ENCODE peak calls at places on chromosomes 5 and 9, in ten cellular contexts. M is RWPE2; R is Panc1; T is fibroblast of lung; Q is CD4-positive, alpha-beta T cell; I is cardiac fibroblast; H is upper lobe of right lung; F is astrocyte of the spinal cord; K is ovary; P is right atrium auricular region. G is an unnamed sample.

GRCh38 chr9:111805841-111806241 is 11.1 kb upstream of the SHOC1 start:
- DNase-seq in M (no peak), R (peak), T (peak), Q (no peak), I (peak), H (no peak), F (peak), K (no peak), P (no peak), G (peak)

GRCh38 chr9:117400131-117400530 is 14.7 kb downstream of the ASTN2 start:
- DNase-seq in M (no peak), R (no peak), T (no peak), Q (no peak), I (no peak), H (no peak), F (no peak), K (no peak), P (no peak), G (no peak)

GRCh38 chr5:87195616-87196015 is 72.1 kb upstream of the RASA1 start:
- DNase-seq in M (no peak), R (no peak), T (peak), Q (no peak), I (peak), H (no peak), F (peak), K (no peak), P (no peak), G (peak)

GRCh38 chr5:37111426-37112382 is 137.5 kb downstream of the CPLANE1 start:
- DNase-seq in M (no peak), R (no peak), T (peak), Q (no peak), I (no peak), H (no peak), F (no peak), K (no peak), P (no peak), G (no peak)

GRCh38 chr9:127417130-127418036 is 6.8 kb upstream of the ZNF79 start:
- DNase-seq in M (no peak), R (no peak), T (peak), Q (no peak), I (no peak), H (no peak), F (peak), K (no peak), P (no peak), G (peak)

GRCh38 chr5:181152406-181152805 is 5.0 kb downstream of the OR2V2 start:
- DNase-seq in M (no peak), R (no peak), T (peak), Q (no peak), I (peak), H (no peak), F (no peak), K (no peak), P (no peak), G (no peak)

GRCh38 chr9:91162784-91163440 is 198.8 kb downstream of the AUH start:
- DNase-seq in M (no peak), R (no peak), T (peak), Q (peak), I (no peak), H (peak), F (no peak), K (no peak), P (peak), G (no peak)

GRCh38 chr9:18331808-18332209 is 142.1 kb upstream of the ADAMTSL1 start:
- DNase-seq in M (no peak), R (no peak), T (peak), Q (no peak), I (no peak), H (no peak), F (peak), K (no peak), P (no peak), G (peak)

GRCh38 chr9:4984171-4984570 is 901 bp upstream of the JAK2 start:
- DNase-seq in M (no peak), R (no peak), T (no peak), Q (no peak), I (no peak), H (no peak), F (no peak), K (no peak), P (no peak), G (no peak)

GRCh38 chr9:16321461-16322119 is 548.9 kb downstream of the BNC2 start:
- DNase-seq in M (no peak), R (no peak), T (peak), Q (no peak), I (peak), H (no peak), F (peak), K (no peak), P (no peak), G (peak)

GRCh38 chr9:35909687-35910612 is 660 bp downstream of the SPAAR start:
- DNase-seq in M (no peak), R (no peak), T (no peak), Q (no peak), I (peak), H (no peak), F (no peak), K (no peak), P (peak), G (no peak)

GRCh38 chr5:124481419-124481818 is 265.0 kb downstream of the ZNF608 start:
- DNase-seq in M (no peak), R (no peak), T (no peak), Q (no peak), I (no peak), H (no peak), F (no peak), K (no peak), P (no peak), G (no peak)

GRCh38 chr9:98263482-98264357 is 8.3 kb upstream of the TBC1D2 start:
- DNase-seq in M (no peak), R (peak), T (peak), Q (peak), I (peak), H (peak), F (peak), K (peak), P (peak), G (peak)

GRCh38 chr5:7218146-7218545 is 177.8 kb upstream of the ADCY2 start:
- DNase-seq in M (no peak), R (no peak), T (no peak), Q (no peak), I (no peak), H (no peak), F (no peak), K (no peak), P (no peak), G (no peak)

GRCh38 chr5:128038641-128039040 is 44.9 kb upstream of the SLC12A2 start:
- DNase-seq in M (no peak), R (no peak), T (peak), Q (no peak), I (peak), H (no peak), F (peak), K (no peak), P (no peak), G (peak)

GRCh38 chr9:37575921-37576721 is at the start of gene FBXO10:
- DNase-seq in M (peak), R (no peak), T (peak), Q (peak), I (peak), H (peak), F (peak), K (peak), P (peak), G (peak)

DNA sequence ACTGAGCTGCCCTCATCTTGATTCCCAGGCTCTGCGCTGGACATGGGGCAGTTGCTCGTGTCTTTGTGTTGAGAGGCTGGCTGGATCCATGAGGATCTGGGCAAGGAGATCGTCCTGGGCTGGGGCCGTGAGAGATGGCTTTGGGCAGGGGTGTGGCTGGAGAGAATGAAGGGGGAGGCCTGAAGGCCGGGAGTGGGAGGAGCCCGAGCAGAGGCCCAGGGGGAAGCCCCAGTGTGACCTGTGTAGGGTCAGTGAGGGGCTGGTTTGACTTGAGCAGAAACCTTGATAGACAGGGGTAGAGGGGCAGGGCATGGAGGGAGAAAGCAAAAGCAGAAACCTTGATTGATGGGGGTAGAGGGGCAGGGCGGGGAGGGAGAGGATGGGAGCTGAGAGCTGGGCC is 54.4 kb upstream of the ASS1 start:
- DNase-seq in M (no peak), R (no peak), T (no peak), Q (no peak), I (no peak), H (no peak), F (no peak), K (no peak), P (no peak), G (no peak)
- TF ChIP-seq CTCF in M (no peak), R (no peak), T (no peak), Q (no peak), I (no peak), H (no peak), F (no peak), K (no peak), P (no peak), G (no peak)

DNA sequence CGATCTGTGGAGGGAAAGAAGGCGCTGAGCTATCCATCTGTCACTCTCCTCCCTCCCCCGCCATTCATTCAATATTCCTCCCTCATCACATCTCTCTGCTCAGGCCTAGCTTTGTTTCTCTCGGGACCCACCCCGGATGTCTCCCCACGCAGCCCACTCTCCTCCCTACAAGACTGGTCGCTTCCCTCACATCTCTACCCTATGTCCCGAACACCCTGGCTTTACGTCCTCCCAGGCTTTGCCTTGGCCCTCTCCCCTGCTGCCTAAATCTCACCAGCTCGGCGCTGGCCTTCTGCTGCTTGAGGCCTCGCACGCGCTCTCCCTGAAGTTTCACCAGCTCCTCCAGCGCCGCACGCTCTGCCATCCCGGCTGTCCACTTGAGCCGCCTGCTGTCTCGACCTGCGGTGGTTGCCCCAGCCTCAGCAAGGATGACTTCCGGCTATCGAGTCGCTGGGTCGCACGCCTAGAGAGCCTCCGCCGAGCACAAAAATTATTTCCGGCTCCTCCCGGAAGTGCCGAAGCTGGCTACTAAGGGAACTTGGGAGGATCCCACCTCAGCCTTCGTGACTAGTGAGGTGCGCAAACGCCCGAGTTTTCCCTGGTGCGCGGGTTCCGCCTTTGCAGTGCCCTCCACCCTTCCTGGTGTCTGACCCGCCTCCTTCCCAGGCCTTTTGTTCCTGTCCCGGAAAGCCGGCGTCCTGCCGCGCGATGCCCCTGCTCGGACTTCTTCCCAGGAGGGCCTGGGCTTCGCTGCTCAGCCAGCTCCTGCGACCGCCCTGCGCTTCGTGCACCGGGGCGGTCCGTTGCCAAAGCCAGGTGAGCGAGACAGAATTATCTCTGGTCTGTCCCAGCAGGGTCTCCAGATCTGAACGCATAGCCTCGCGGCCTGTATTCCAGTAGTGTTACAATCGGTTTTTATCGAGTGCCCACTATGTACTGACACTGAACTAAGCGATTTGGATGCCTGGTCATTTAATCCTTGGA is at the start of the genes HARS1 and HARS2:
- DNase-seq in M (peak), R (peak), T (peak), Q (peak), I (peak), H (peak), F (peak), K (peak), P (peak), G (peak)
- TF ChIP-seq CTCF in M (no peak), R (no peak), T (no peak), Q (no peak), I (no peak), H (no peak), F (no peak), K (no peak), P (no peak), G (peak)

GRCh38 chr5:42960472-42960871 is 79.6 kb downstream of the ANXA2R start:
- DNase-seq in M (no peak), R (no peak), T (no peak), Q (no peak), I (no peak), H (no peak), F (no peak), K (no peak), P (no peak), G (no peak)

GRCh38 chr5:42963412-42963811 is 76.7 kb downstream of the ANXA2R start:
- DNase-seq in M (no peak), R (no peak), T (no peak), Q (no peak), I (no peak), H (no peak), F (no peak), K (no peak), P (no peak), G (no peak)

GRCh38 chr5:42965934-42966333 is 74.2 kb downstream of the ANXA2R start:
- DNase-seq in M (no peak), R (no peak), T (no peak), Q (no peak), I (no peak), H (no peak), F (no peak), K (no peak), P (no peak), G (no peak)

GRCh38 chr5:42962139-42962538 is 78.0 kb downstream of the ANXA2R start:
- DNase-seq in M (no peak), R (no peak), T (no peak), Q (no peak), I (no peak), H (no peak), F (no peak), K (no peak), P (no peak), G (no peak)
- TF ChIP-seq CTCF in M (no peak), R (no peak), T (no peak), Q (no peak), I (no peak), H (no peak), F (no peak), K (no peak), P (no peak), G (no peak)

DNA sequence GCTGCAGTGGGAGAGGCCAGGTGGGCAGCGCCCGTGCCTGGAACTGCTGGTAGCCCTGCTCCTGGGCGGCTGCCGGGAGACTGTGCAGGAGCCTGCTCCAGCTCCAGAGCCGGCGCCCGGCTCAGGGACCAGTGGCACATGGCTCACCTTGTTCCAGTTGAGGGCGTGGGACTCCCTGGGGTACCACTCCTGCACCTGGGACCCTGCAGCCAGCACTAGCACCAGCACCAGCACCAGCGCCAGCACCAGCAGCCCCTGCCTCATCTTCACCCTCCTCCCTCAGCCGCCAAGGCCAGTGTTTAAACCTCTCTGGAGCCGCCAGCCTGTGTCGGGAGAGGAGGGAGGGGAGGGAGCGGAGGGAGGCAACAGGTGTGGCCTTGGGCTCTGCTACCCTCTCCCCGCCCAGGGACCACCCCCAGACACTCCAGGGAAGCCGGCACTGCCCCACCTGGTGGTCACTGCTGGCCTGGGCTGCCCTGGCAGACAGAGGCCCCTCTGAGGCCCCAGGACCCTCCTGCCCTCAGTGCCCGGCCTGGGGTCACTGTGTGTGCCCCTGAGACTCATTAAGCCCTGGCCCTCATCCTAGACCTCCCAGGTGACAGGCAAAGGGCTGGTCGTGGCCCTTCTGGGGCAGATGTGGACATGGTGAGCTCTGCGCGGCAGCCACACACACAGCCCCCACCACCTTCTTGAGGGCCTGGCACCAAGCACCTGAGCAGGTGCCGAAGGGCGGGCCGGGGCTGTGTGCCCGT is at the start of gene LCN10:
- DNase-seq in M (no peak), R (no peak), T (no peak), Q (no peak), I (no peak), H (no peak), F (no peak), K (no peak), P (no peak), G (no peak)
- TF ChIP-seq CTCF in M (peak), R (peak), T (peak), Q (no peak), I (peak), H (peak), F (peak), K (no peak), P (no peak), G (peak)

DNA sequence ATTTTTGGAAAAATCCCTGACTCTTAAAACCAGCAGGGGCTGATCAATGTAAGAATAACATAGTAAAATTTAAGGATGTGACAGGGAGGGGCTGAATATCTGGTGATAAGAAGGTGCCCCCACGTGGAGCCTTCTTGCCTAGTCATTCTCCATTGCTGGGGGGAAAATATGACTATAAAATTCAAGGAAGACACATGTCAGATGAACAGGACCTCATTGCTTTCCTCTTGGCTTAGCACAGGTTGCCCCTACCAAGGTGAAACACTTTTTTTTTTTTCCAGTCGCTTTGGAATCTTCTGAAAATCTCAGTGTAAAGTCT is 310.9 kb downstream of the EFNA5 start:
- DNase-seq in M (no peak), R (no peak), T (no peak), Q (no peak), I (no peak), H (no peak), F (no peak), K (no peak), P (no peak), G (no peak)
- TF ChIP-seq CTCF in M (peak), R (no peak), T (no peak), Q (no peak), I (no peak), H (no peak), F (no peak), K (no peak), P (no peak), G (no peak)

GRCh38 chr5:139649082-139649991 is 1.2 kb downstream of the CXXC5 start:
- DNase-seq in M (no peak), R (no peak), T (no peak), Q (no peak), I (peak), H (peak), F (peak), K (no peak), P (no peak), G (no peak)

GRCh38 chr5:139648205-139649081 is at the start of gene CXXC5:
- DNase-seq in M (no peak), R (no peak), T (peak), Q (peak), I (peak), H (peak), F (peak), K (peak), P (no peak), G (peak)

GRCh38 chr5:139650689-139651501 is 2.7 kb downstream of the CXXC5 start:
- DNase-seq in M (no peak), R (no peak), T (no peak), Q (no peak), I (no peak), H (peak), F (peak), K (no peak), P (peak), G (no peak)

GRCh38 chr5:139651502-139651862 is 3.3 kb downstream of the CXXC5 start:
- DNase-seq in M (no peak), R (peak), T (no peak), Q (no peak), I (peak), H (no peak), F (peak), K (no peak), P (no peak), G (no peak)

DNA sequence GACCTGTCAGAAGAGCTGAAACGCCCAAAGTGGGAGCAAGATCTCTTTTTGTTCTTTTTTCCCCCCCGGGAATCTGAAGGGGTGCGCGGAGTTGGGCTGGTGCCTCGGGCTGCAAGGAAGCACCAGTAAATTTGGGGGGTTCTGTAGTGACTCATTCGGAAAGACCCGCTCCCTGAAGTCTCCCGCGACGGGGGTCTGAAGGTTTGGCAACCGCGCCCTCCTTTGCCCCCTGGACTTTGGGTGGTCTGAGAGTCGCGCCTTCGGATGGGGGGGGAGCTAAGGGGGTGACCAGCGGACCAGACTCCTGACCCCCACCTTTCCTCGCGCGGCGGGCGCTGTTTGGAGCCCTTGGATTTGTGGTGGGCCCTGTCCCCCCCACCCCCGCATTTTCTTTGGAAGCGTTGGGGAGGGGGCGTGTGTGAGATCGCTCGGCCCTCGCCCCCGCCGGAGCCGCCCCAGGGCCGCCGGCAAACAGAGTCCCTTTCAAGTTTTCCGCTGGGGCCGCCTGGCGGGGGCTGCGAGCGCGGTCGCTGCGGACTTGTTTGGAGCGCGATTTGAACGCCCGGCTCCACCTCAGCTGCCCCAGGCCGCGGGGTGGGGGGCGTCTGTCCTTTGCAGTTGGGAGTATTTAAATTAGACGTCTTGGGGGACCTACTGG is 2.0 kb downstream of the CXXC5 start:
- DNase-seq in M (no peak), R (no peak), T (no peak), Q (no peak), I (no peak), H (peak), F (peak), K (no peak), P (no peak), G (no peak)
- TF ChIP-seq CTCF in M (no peak), R (no peak), T (peak), Q (peak), I (peak), H (peak), F (peak), K (no peak), P (no peak), G (peak)

GRCh38 chr5:56856779-56857178 is 41.4 kb downstream of the MAP3K1 start:
- DNase-seq in M (no peak), R (no peak), T (no peak), Q (no peak), I (no peak), H (no peak), F (no peak), K (no peak), P (no peak), G (no peak)
- TF ChIP-seq CTCF in M (peak), R (peak), T (no peak), Q (no peak), I (no peak), H (no peak), F (no peak), K (no peak), P (no peak), G (no peak)

G was measured in fibroblast of the aortic adventitia.